ENCODE peak calls at places on chromosomes 3 and 15, in seven cellular contexts. K is mesenchymal stem cell, C is mesendoderm, W is neuronal stem cell, D is H9, O is H1, R is IMR-90. G is an unnamed sample.
A peak's percentile ranks its signal among the peaks of the same experiment; 100 is the strongest.

GRCh38 chr15:101505610-101506337 is 16.3 kb upstream of the PCSK6 start:
- DNase-seq in D (no peak), C (no peak), W (no peak), K (no peak), O (no peak), R (no peak), G (no peak)

GRCh38 chr3:140588558-140588957 is 89.3 kb upstream of the TRIM42 start:
- DNase-seq in C (peak; percentile 71), O (peak; percentile 23), W (peak; percentile 17), R (no peak), K (no peak), D (peak; percentile 33), G (no peak)

GRCh38 chr3:15892828-15893227 is 95.0 kb upstream of the ANKRD28 start:
- DNase-seq in W (no peak), C (no peak), O (no peak), R (peak; percentile 81), K (no peak), D (no peak), G (no peak)

GRCh38 chr3:159236306-159236705 is 434.5 kb downstream of the MFSD1 start:
- DNase-seq in C (no peak), K (peak; percentile 46), W (no peak), O (no peak), D (no peak), R (no peak), G (no peak)

GRCh38 chr15:85795320-85795668 is 569 bp upstream of the KLHL25 start:
- DNase-seq in W (no peak), O (no peak), K (no peak), R (no peak), C (no peak), D (no peak), G (no peak)

GRCh38 chr3:194030372-194030771 is 105.6 kb upstream of the HES1 start:
- DNase-seq in D (no peak), R (no peak), C (no peak), O (no peak), K (no peak), W (no peak), G (no peak)

GRCh38 chr15:51533672-51534398 is 88.7 kb downstream of the DMXL2 start:
- DNase-seq in O (no peak), W (no peak), K (no peak), C (no peak), D (no peak), R (peak; percentile 11), G (no peak)

GRCh38 chr3:169400874-169401273 is 262.6 kb downstream of the MECOM start:
- DNase-seq in D (no peak), O (no peak), K (no peak), C (peak; percentile 59), W (no peak), R (no peak), G (no peak)

GRCh38 chr3:170724599-170724998 is 138.7 kb upstream of the SLC7A14 start:
- DNase-seq in W (no peak), C (peak; percentile 23), O (no peak), K (peak; percentile 66), D (no peak), R (peak; percentile 82), G (no peak)

GRCh38 chr3:16174389-16174788 is at the start of gene GALNT15:
- DNase-seq in C (no peak), D (peak; percentile 19), O (no peak), K (peak; percentile 98), W (no peak), R (peak; percentile 98), G (no peak)

GRCh38 chr15:88256261-88257230 is at the start of gene NTRK3:
- DNase-seq in R (no peak), W (peak; percentile 42), D (peak; percentile 64), K (peak; percentile 31), O (no peak), C (peak; percentile 66), G (no peak)

GRCh38 chr15:70792171-70792573 is 28.8 kb upstream of the UACA start:
- DNase-seq in K (peak; percentile 59), R (peak; percentile 87), D (no peak), O (no peak), W (no peak), C (no peak), G (peak; percentile 66)

GRCh38 chr15:70791248-70791647 is 27.9 kb upstream of the UACA start:
- DNase-seq in K (no peak), C (no peak), D (no peak), R (no peak), W (no peak), O (no peak), G (no peak)

GRCh38 chr15:70788114-70789049 is 25.0 kb upstream of the UACA start:
- DNase-seq in C (no peak), K (peak; percentile 72), W (no peak), D (no peak), R (peak; percentile 86), O (no peak), G (peak; percentile 58)

GRCh38 chr15:70787001-70787400 is 23.6 kb upstream of the UACA start:
- DNase-seq in W (no peak), R (no peak), O (no peak), C (no peak), K (no peak), D (no peak), G (no peak)

GRCh38 chr15:70789213-70789612 is 25.9 kb upstream of the UACA start:
- DNase-seq in O (no peak), R (peak; percentile 66), C (no peak), W (no peak), K (no peak), D (no peak), G (peak; percentile 42)
- H3K4me2 ChIP-seq in O (no peak overlapping the region), R (peak overlapping the region; percentile 5), C (no peak overlapping the region), W (no peak overlapping the region), K (no peak overlapping the region), D (no peak overlapping the region), G (no peak overlapping the region)

GRCh38 chr3:43960448-43960840 is 269.7 kb downstream of the ABHD5 start:
- DNase-seq in O (no peak), C (no peak), D (no peak), W (no peak), K (no peak), R (no peak), G (no peak)
- H3K4ac ChIP-seq in O (no peak overlapping the region), C (no peak overlapping the region), D (no peak overlapping the region), W (no peak overlapping the region), K (no peak overlapping the region), R (no peak overlapping the region), G (no peak overlapping the region)

GRCh38 chr15:40381818-40382529 is 547 bp upstream of the KNSTRN start:
- DNase-seq in O (no peak), D (no peak), K (no peak), W (no peak), R (no peak), C (no peak), G (no peak)
- H3K4me2 ChIP-seq in O (peak overlapping the region; percentile 91), D (peak overlapping the region; percentile 59), K (no peak overlapping the region), W (no peak overlapping the region), R (no peak overlapping the region), C (peak overlapping the region; percentile 44), G (peak overlapping the region; percentile 55)

GRCh38 chr3:33994568-33994967 is 196.1 kb downstream of the PDCD6IP start:
- DNase-seq in W (no peak), K (no peak), O (no peak), C (no peak), R (no peak), D (no peak), G (no peak)
- H3K4ac ChIP-seq in W (no peak overlapping the region), K (no peak overlapping the region), O (no peak overlapping the region), C (no peak overlapping the region), R (no peak overlapping the region), D (no peak overlapping the region), G (no peak overlapping the region)

GRCh38 chr15:42453826-42454225 is 37.1 kb downstream of the ZNF106 start:
- DNase-seq in C (no peak), D (no peak), O (no peak), R (no peak), W (no peak), K (no peak), G (no peak)

GRCh38 chr15:42456971-42457370 is 34.0 kb downstream of the ZNF106 start:
- DNase-seq in O (no peak), R (no peak), K (peak; percentile 76), D (no peak), C (no peak), W (no peak), G (no peak)

GRCh38 chr15:42456539-42456938 is 34.4 kb downstream of the ZNF106 start:
- DNase-seq in W (no peak), R (no peak), O (no peak), D (no peak), K (no peak), C (no peak), G (no peak)

GRCh38 chr15:42461261-42461660 is 29.7 kb downstream of the ZNF106 start:
- DNase-seq in O (no peak), R (no peak), K (no peak), D (no peak), C (no peak), W (no peak), G (no peak)

DNA sequence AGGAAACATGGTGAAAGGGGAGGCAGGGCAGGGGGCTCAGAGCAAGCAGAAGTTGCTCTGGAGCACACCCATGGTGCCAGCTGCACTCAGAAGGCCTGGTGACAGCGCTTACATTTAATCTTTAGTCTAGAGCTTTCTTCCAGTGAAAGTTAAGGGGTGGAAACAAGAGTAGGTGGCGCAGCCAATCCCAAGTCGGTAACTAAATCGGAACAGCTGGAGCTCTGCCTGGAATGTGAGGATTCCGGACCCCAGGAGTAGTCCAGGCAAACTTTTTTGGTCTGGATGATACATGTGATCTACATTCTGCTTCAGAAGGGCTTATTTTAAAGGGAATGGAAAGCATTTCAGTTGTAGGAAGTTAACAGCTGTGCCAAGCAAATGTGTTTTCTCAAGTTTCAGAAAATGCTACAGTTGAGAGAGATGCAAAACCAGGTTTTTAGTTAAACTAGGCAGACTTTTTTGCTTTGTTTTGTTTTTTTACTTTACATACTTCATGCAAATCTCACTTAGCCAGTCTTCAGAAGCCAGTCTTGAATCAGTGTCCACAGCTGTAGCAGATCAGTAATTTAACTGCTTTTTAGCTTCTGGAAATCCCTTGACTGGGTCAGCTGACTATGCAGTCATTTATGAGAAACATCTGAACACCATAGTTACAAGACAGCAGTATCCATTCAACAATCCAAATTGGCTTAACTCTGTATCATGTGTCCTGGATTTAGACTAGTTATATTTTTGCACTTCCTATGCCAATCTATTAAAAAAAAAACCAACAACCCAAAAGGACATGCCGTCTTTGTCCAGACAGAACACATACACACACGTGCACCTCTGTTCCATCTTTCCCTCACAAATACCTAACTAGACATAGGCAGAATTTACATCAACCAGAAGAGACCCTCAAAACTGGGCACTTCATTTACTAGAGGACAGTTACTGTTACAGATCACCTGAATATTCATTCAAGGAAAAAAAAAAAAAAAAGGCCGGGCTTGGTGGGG is 33.2 kb downstream of the ZNF106 start:
- DNase-seq in D (peak; percentile 90), C (peak; percentile 98), W (peak; percentile 80), K (peak; percentile 95), R (peak; percentile 94), O (peak; percentile 82), G (peak; percentile 18)
- H3K4me2 ChIP-seq in D (peak overlapping the region; percentile 23), C (no peak overlapping the region), W (no peak overlapping the region), K (peak overlapping the region; percentile 42), R (peak overlapping the region; percentile 91), O (peak overlapping the region; percentile 24), G (peak overlapping the region; percentile 15)

DNA sequence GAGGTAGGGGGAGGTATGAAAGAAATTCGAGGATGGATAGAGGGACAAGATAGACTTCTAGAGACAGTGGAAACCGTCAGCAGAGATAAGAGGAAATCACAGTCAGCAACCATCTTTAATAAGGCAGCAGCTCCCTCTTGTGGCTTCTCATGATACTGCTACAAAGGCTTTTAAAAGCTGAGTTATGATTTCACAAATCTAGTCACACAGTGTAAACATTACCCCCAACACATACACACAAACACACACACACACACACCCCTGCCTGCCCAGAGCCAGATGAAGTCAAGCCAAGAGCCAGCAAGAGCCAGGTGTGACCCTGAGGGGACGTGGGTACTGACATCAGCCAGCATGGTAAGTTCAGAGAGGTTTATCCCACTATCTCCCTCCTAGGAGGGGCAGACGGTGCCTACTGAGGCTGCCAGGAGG is 18.9 kb upstream of the TGM5 start:
- DNase-seq in R (peak; percentile 67), D (no peak), K (peak; percentile 77), W (peak; percentile 66), C (peak; percentile 71), O (no peak), G (peak; percentile 90)
- H3K4ac ChIP-seq in R (no peak overlapping the region), D (no peak overlapping the region), K (no peak overlapping the region), W (no peak overlapping the region), C (no peak overlapping the region), O (no peak overlapping the region), G (no peak overlapping the region)

G was measured in trophoblast cell.